ENCODE peak calls at places on chromosomes 4 and X, in eight cellular contexts. J is AG09319, Y is ovary, U is WERI-Rb-1, R is fibroblast of lung, P is fibroblast of the aortic adventitia, S is fibroblast of mammary gland, Q is heart left ventricle. C is an unnamed sample.

GRCh38 chrX:81537723-81538122 is 335.8 kb downstream of the SH3BGRL start:
- DNase-seq in J (no peak), Y (no peak), U (no peak), R (no peak), P (no peak), S (no peak), Q (no peak), C (no peak)

GRCh38 chr4:182835006-182835740 is 82.0 kb downstream of the DCTD start:
- DNase-seq in J (no peak), Y (no peak), U (peak), R (no peak), P (no peak), S (no peak), Q (no peak), C (no peak)

GRCh38 chr4:64617813-64618212 is 208.6 kb upstream of the TECRL start:
- DNase-seq in J (no peak), Y (no peak), U (no peak), R (no peak), P (no peak), S (peak), Q (no peak), C (no peak)

GRCh38 chr4:159229164-159229563 is 126.3 kb downstream of the RAPGEF2 start:
- DNase-seq in J (no peak), Y (no peak), U (no peak), R (peak), P (peak), S (no peak), Q (no peak), C (no peak)

GRCh38 chr4:6606465-6607235 is 31.7 kb downstream of the MAN2B2 start:
- DNase-seq in J (no peak), Y (no peak), U (no peak), R (no peak), P (no peak), S (no peak), Q (no peak), C (no peak)

GRCh38 chrX:11546917-11547316 is 118.8 kb downstream of the ARHGAP6 start:
- DNase-seq in J (no peak), Y (no peak), U (no peak), R (no peak), P (no peak), S (no peak), Q (no peak), C (no peak)

GRCh38 chrX:77953708-77954107 is 15.7 kb downstream of the PGAM4 start:
- DNase-seq in J (no peak), Y (no peak), U (no peak), R (no peak), P (peak), S (peak), Q (no peak), C (no peak)

GRCh38 chr4:149825336-149825735 is 9.7 kb upstream of the IQCM start:
- DNase-seq in J (no peak), Y (no peak), U (no peak), R (no peak), P (no peak), S (no peak), Q (no peak), C (no peak)

GRCh38 chrX:47605024-47605423 is 14.6 kb downstream of the SYN1 start:
- DNase-seq in J (no peak), Y (no peak), U (no peak), R (no peak), P (no peak), S (no peak), Q (no peak), C (no peak)

GRCh38 chr4:156774422-156774821 is 197.2 kb downstream of the PDGFC start:
- DNase-seq in J (peak), Y (no peak), U (no peak), R (peak), P (peak), S (peak), Q (no peak), C (peak)

GRCh38 chr4:85658766-85659439 is 184.0 kb downstream of the ARHGAP24 start:
- DNase-seq in J (no peak), Y (no peak), U (no peak), R (no peak), P (peak), S (peak), Q (no peak), C (no peak)

GRCh38 chr4:110163327-110164070 is 34.9 kb downstream of the ELOVL6 start:
- DNase-seq in J (no peak), Y (no peak), U (no peak), R (peak), P (peak), S (peak), Q (no peak), C (peak)

GRCh38 chr4:86261634-86262033 is 98.2 kb downstream of the MAPK10 start:
- DNase-seq in J (no peak), Y (no peak), U (no peak), R (no peak), P (no peak), S (no peak), Q (no peak), C (no peak)

GRCh38 chrX:100413231-100413630 is 3.2 kb upstream of the PCDH19 start:
- DNase-seq in J (peak), Y (peak), U (peak), R (peak), P (peak), S (peak), Q (peak), C (peak)

GRCh38 chr4:7762376-7763040 is 177.2 kb downstream of the AFAP1 start:
- DNase-seq in J (no peak), Y (no peak), U (peak), R (no peak), P (no peak), S (no peak), Q (no peak), C (no peak)

GRCh38 chrX:11364835-11365234 is 71.6 kb downstream of the AMELX start:
- DNase-seq in J (no peak), Y (no peak), U (no peak), R (no peak), P (no peak), S (no peak), Q (no peak), C (no peak)

GRCh38 chr4:147423229-147423628 is 57.7 kb upstream of the EDNRA start:
- DNase-seq in J (no peak), Y (no peak), U (no peak), R (no peak), P (no peak), S (no peak), Q (no peak), C (no peak)

GRCh38 chr4:179415016-179415841 is 1973.0 kb upstream of the AGA start:
- DNase-seq in J (no peak), Y (no peak), U (no peak), R (peak), P (no peak), S (no peak), Q (no peak), C (no peak)

GRCh38 chrX:41338422-41338821 is 4.5 kb downstream of the DDX3X start:
- DNase-seq in J (no peak), Y (no peak), U (no peak), R (peak), P (no peak), S (no peak), Q (no peak), C (no peak)

GRCh38 chr4:147950840-147951239 is 219.0 kb downstream of the ARHGAP10 start:
- DNase-seq in J (no peak), Y (no peak), U (no peak), R (peak), P (no peak), S (no peak), Q (no peak), C (no peak)

GRCh38 chr4:155667538-155668511 is 1.2 kb downstream of the GUCY1A1 start:
- DNase-seq in J (no peak), Y (no peak), U (peak), R (peak), P (peak), S (peak), Q (peak), C (no peak)

GRCh38 chr4:94913316-94913715 is 155.6 kb downstream of the BMPR1B start:
- DNase-seq in J (no peak), Y (no peak), U (no peak), R (no peak), P (no peak), S (no peak), Q (no peak), C (no peak)

GRCh38 chr4:90184560-90184959 is 57.4 kb downstream of the CCSER1 start:
- DNase-seq in J (no peak), Y (no peak), U (no peak), R (no peak), P (no peak), S (no peak), Q (no peak), C (no peak)

GRCh38 chr4:139654516-139654915 is 11.1 kb upstream of the MGST2 start:
- DNase-seq in J (no peak), Y (no peak), U (no peak), R (no peak), P (no peak), S (no peak), Q (no peak), C (no peak)

GRCh38 chr4:97121493-97121892 is 1021.8 kb downstream of the STPG2 start:
- DNase-seq in J (no peak), Y (no peak), U (no peak), R (no peak), P (no peak), S (no peak), Q (no peak), C (no peak)

GRCh38 chr4:33340168-33340567 is 2620.0 kb downstream of the PCDH7 start:
- DNase-seq in J (no peak), Y (no peak), U (no peak), R (no peak), P (no peak), S (no peak), Q (no peak), C (no peak)

GRCh38 chr4:175871774-175872405 is 59.8 kb upstream of the GPM6A start:
- DNase-seq in J (no peak), Y (no peak), U (no peak), R (no peak), P (no peak), S (no peak), Q (no peak), C (no peak)

GRCh38 chrX:13662537-13662841 is 9.5 kb downstream of the TCEANC start:
- DNase-seq in J (no peak), Y (no peak), U (no peak), R (peak), P (peak), S (peak), Q (no peak), C (peak)

GRCh38 chr4:73621357-73621756 is 1.1 kb upstream of the RASSF6 start:
- DNase-seq in J (no peak), Y (no peak), U (no peak), R (no peak), P (no peak), S (no peak), Q (no peak), C (no peak)

GRCh38 chrX:39670281-39670680 is 427.5 kb downstream of the BCOR start:
- DNase-seq in J (no peak), Y (no peak), U (no peak), R (no peak), P (no peak), S (no peak), Q (no peak), C (no peak)

GRCh38 chr4:69523385-69524132 is 27.9 kb upstream of the UGT2B4 start:
- DNase-seq in J (no peak), Y (no peak), U (no peak), R (no peak), P (peak), S (no peak), Q (no peak), C (no peak)

DNA sequence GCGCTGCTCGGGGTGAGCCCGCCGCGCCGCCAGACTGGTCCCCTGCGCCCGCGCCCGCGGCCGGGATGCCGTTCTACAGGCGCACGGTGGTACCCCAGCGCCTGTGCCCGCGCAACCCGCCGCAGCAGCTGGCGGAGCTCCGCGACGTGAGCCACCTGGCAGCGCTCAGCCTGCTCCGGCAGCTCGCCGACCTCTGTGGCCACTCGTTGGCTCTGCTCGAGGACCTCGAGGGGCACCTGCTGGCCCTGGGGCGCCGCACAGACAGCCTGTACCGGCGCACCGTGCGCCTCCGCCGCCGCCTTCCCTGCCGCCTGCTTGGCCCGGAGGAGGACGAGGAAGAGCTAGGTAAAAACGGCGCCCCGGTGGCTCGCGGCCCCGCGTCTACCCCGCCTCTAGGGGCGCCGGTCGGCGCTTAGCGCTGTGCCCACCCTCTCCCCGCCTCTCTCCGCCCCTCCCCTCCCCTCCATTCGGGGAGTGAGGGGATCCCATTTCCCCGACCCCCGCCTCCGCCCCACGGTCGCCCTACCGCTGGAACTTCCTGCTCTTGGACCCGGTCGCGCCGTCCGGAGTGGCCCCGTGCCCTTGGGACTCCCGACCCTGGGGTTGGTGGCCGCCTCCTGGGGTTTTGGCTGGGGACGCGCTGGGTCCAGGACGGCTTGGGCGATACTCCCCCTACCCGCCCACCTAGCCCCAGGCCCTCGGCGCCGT is 532 bp downstream of the NHSL2 start:
- DNase-seq in J (no peak), Y (peak), U (peak), R (no peak), P (no peak), S (no peak), Q (peak), C (no peak)
- TF ChIP-seq CTCF in J (peak), Y (peak), U (peak), R (no peak), P (peak), S (no peak), Q (no peak), C (peak)

GRCh38 chrX:154136627-154137161 is 7.3 kb upstream of the OPN1LW start:
- DNase-seq in J (no peak), Y (peak), U (peak), R (peak), P (peak), S (peak), Q (peak), C (no peak)
- TF ChIP-seq CTCF in J (peak), Y (peak), U (peak), R (peak), P (peak), S (no peak), Q (peak), C (peak)

DNA sequence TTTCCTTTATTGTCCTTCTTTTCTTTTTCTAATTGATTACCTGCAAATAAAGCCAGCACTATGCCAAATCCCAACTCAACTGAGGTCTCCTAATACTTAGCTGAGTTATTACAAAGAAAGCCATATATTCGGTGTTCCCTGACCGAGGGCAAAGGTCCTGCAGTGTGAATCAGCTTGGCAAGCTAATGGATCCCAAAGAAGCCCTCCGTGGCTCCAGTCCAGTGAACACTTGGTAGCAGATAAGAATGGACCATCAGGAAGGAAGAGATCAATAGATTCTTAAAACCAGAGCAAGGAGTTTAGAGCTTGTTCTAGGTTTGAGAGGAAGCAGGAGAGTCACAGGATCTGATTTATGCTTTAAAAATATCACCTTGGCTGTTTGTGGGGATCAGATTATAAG is 8.5 kb downstream of the LDB2 start:
- DNase-seq in J (no peak), Y (no peak), U (no peak), R (no peak), P (no peak), S (no peak), Q (no peak), C (no peak)
- TF ChIP-seq CTCF in J (no peak), Y (no peak), U (no peak), R (no peak), P (no peak), S (no peak), Q (no peak), C (no peak)

GRCh38 chr4:48681856-48682255 is 98.2 kb downstream of the FRYL start:
- DNase-seq in J (no peak), Y (no peak), U (no peak), R (peak), P (peak), S (peak), Q (no peak), C (no peak)
- TF ChIP-seq CTCF in J (peak), Y (no peak), U (no peak), R (peak), P (peak), S (peak), Q (peak), C (peak)

GRCh38 chrX:69065451-69065850 is 99.8 kb downstream of the PJA1 start:
- DNase-seq in J (no peak), Y (no peak), U (no peak), R (no peak), P (peak), S (peak), Q (no peak), C (no peak)

GRCh38 chrX:69062493-69062892 is 102.8 kb downstream of the PJA1 start:
- DNase-seq in J (no peak), Y (no peak), U (no peak), R (no peak), P (no peak), S (no peak), Q (no peak), C (no peak)

GRCh38 chrX:69066021-69066757 is 99.1 kb downstream of the PJA1 start:
- DNase-seq in J (no peak), Y (no peak), U (no peak), R (no peak), P (no peak), S (no peak), Q (no peak), C (no peak)

GRCh38 chrX:69063486-69063885 is 101.8 kb downstream of the PJA1 start:
- DNase-seq in J (no peak), Y (no peak), U (no peak), R (no peak), P (no peak), S (no peak), Q (no peak), C (no peak)

GRCh38 chrX:69060631-69061408 is 104.4 kb downstream of the PJA1 start:
- DNase-seq in J (peak), Y (peak), U (peak), R (peak), P (peak), S (peak), Q (peak), C (no peak)
- TF ChIP-seq CTCF in J (peak), Y (no peak), U (peak), R (peak), P (peak), S (peak), Q (peak), C (peak)

DNA sequence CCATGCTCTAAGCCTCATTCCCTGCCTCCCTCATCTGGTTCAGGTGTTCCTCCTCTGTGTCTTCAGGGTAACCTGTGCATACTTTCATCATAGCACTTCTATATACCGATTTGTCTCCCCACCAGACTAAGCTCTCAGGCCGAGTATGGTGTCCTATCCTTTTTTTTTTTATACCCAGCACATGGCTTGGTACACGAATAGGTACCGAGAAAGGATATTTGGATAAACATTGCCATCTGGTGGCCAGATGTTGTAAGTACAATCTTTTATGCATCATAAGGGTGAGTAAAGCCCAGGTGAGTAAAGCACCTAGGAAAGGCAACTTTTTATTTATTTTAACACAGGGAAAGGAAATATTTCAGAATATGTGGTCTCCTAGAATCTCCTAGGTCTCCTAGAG is 68.4 kb downstream of the MID2 start:
- DNase-seq in J (no peak), Y (no peak), U (peak), R (peak), P (peak), S (peak), Q (peak), C (no peak)
- TF ChIP-seq CTCF in J (peak), Y (peak), U (peak), R (peak), P (peak), S (peak), Q (peak), C (peak)

GRCh38 chr4:52982246-52982950 is 120.3 kb downstream of the RASL11B start:
- DNase-seq in J (no peak), Y (no peak), U (no peak), R (peak), P (peak), S (peak), Q (no peak), C (no peak)
- TF ChIP-seq CTCF in J (peak), Y (peak), U (peak), R (peak), P (peak), S (peak), Q (peak), C (peak)

GRCh38 chrX:118367338-118367737 is 21.4 kb downstream of the WDR44 start:
- DNase-seq in J (no peak), Y (no peak), U (no peak), R (no peak), P (no peak), S (no peak), Q (no peak), C (no peak)
- TF ChIP-seq CTCF in J (no peak), Y (no peak), U (no peak), R (no peak), P (no peak), S (no peak), Q (no peak), C (no peak)

C was measured in AG09309.